ENCODE peak calls at places on chromosome 2, in six cellular contexts. One of them, this sample, is unnamed.

GRCh38 chr2:67039701-67040100 is 357.4 kb upstream of the ETAA1 start:
- DNase-seq in IMR-90: no peak
- DNase-seq in mesenchymal stem cell: no peak
- DNase-seq in mesendoderm: no peak
- DNase-seq in neuronal stem cell: no peak
- DNase-seq in H1: no peak
- DNase-seq in this sample: no peak

GRCh38 chr2:112137516-112138142 is 556 bp upstream of the FBLN7 start:
- DNase-seq in IMR-90: peak
- DNase-seq in mesenchymal stem cell: peak
- DNase-seq in mesendoderm: peak
- DNase-seq in neuronal stem cell: no peak
- DNase-seq in H1: no peak
- DNase-seq in this sample: no peak

GRCh38 chr2:16978291-16978690 is 312.7 kb upstream of the CYRIA start:
- DNase-seq in IMR-90: no peak
- DNase-seq in mesenchymal stem cell: no peak
- DNase-seq in mesendoderm: no peak
- DNase-seq in neuronal stem cell: no peak
- DNase-seq in H1: no peak
- DNase-seq in this sample: no peak

GRCh38 chr2:219285894-219286425 is 6.8 kb downstream of the DNAJB2 start:
- DNase-seq in IMR-90: peak
- DNase-seq in mesenchymal stem cell: no peak
- DNase-seq in mesendoderm: peak
- DNase-seq in neuronal stem cell: no peak
- DNase-seq in H1: no peak
- DNase-seq in this sample: peak

GRCh38 chr2:157596992-157597681 is 31.5 kb downstream of the ACVR1C start:
- DNase-seq in IMR-90: peak
- DNase-seq in mesenchymal stem cell: peak
- DNase-seq in mesendoderm: peak
- DNase-seq in neuronal stem cell: peak
- DNase-seq in H1: peak
- DNase-seq in this sample: peak

GRCh38 chr2:2838548-2838845 is 507.4 kb upstream of the MYT1L start:
- DNase-seq in IMR-90: no peak
- DNase-seq in mesenchymal stem cell: no peak
- DNase-seq in mesendoderm: no peak
- DNase-seq in neuronal stem cell: no peak
- DNase-seq in H1: no peak
- DNase-seq in this sample: no peak

GRCh38 chr2:11710210-11710609 is 36.2 kb upstream of the LPIN1 start:
- DNase-seq in IMR-90: peak
- DNase-seq in mesenchymal stem cell: peak
- DNase-seq in mesendoderm: no peak
- DNase-seq in neuronal stem cell: no peak
- DNase-seq in H1: no peak
- DNase-seq in this sample: no peak

GRCh38 chr2:127149384-127149783 is 42.4 kb upstream of the BIN1 start:
- DNase-seq in IMR-90: peak
- DNase-seq in mesenchymal stem cell: peak
- DNase-seq in mesendoderm: no peak
- DNase-seq in neuronal stem cell: no peak
- DNase-seq in H1: no peak
- DNase-seq in this sample: no peak

GRCh38 chr2:34907812-34908211 is 1308.7 kb upstream of the FAM98A start:
- DNase-seq in IMR-90: no peak
- DNase-seq in mesenchymal stem cell: no peak
- DNase-seq in mesendoderm: no peak
- DNase-seq in neuronal stem cell: no peak
- DNase-seq in H1: no peak
- DNase-seq in this sample: no peak

GRCh38 chr2:158539176-158539895 is 82.6 kb downstream of the PKP4 start:
- DNase-seq in IMR-90: peak
- DNase-seq in mesenchymal stem cell: peak
- DNase-seq in mesendoderm: no peak
- DNase-seq in neuronal stem cell: no peak
- DNase-seq in H1: no peak
- DNase-seq in this sample: no peak

GRCh38 chr2:139773720-139774277 is 993.6 kb upstream of the NXPH2 start:
- DNase-seq in IMR-90: no peak
- DNase-seq in mesenchymal stem cell: no peak
- DNase-seq in mesendoderm: no peak
- DNase-seq in neuronal stem cell: no peak
- DNase-seq in H1: no peak
- DNase-seq in this sample: no peak

GRCh38 chr2:69291004-69291650 is 95.9 kb downstream of the GFPT1 start:
- DNase-seq in IMR-90: peak
- DNase-seq in mesenchymal stem cell: no peak
- DNase-seq in mesendoderm: no peak
- DNase-seq in neuronal stem cell: no peak
- DNase-seq in H1: no peak
- DNase-seq in this sample: no peak

GRCh38 chr2:228658998-228659397 is 477.5 kb upstream of the SPHKAP start:
- DNase-seq in IMR-90: peak
- DNase-seq in mesenchymal stem cell: peak
- DNase-seq in mesendoderm: no peak
- DNase-seq in neuronal stem cell: no peak
- DNase-seq in H1: no peak
- DNase-seq in this sample: no peak

GRCh38 chr2:36476411-36476810 is 120.8 kb downstream of the CRIM1 start:
- DNase-seq in IMR-90: no peak
- DNase-seq in mesenchymal stem cell: no peak
- DNase-seq in mesendoderm: no peak
- DNase-seq in neuronal stem cell: no peak
- DNase-seq in H1: no peak
- DNase-seq in this sample: no peak

GRCh38 chr2:169808211-169808610 is 9.5 kb downstream of the SSB start:
- DNase-seq in IMR-90: peak
- DNase-seq in mesenchymal stem cell: no peak
- DNase-seq in mesendoderm: no peak
- DNase-seq in neuronal stem cell: no peak
- DNase-seq in H1: no peak
- DNase-seq in this sample: no peak

GRCh38 chr2:239321596-239322413 is 79.0 kb downstream of the HDAC4 start:
- DNase-seq in IMR-90: no peak
- DNase-seq in mesenchymal stem cell: no peak
- DNase-seq in mesendoderm: no peak
- DNase-seq in neuronal stem cell: no peak
- DNase-seq in H1: no peak
- DNase-seq in this sample: peak

GRCh38 chr2:217402622-217403383 is 542.9 kb upstream of the TNP1 start:
- DNase-seq in IMR-90: no peak
- DNase-seq in mesenchymal stem cell: no peak
- DNase-seq in mesendoderm: no peak
- DNase-seq in neuronal stem cell: no peak
- DNase-seq in H1: no peak
- DNase-seq in this sample: no peak

GRCh38 chr2:123073956-123074355 is 951.1 kb upstream of the CNTNAP5 start:
- DNase-seq in IMR-90: no peak
- DNase-seq in mesenchymal stem cell: peak
- DNase-seq in mesendoderm: no peak
- DNase-seq in neuronal stem cell: no peak
- DNase-seq in H1: no peak
- DNase-seq in this sample: no peak

GRCh38 chr2:164542584-164543021 is 78.7 kb downstream of the GRB14 start:
- DNase-seq in IMR-90: peak
- DNase-seq in mesenchymal stem cell: peak
- DNase-seq in mesendoderm: no peak
- DNase-seq in neuronal stem cell: no peak
- DNase-seq in H1: no peak
- DNase-seq in this sample: no peak

GRCh38 chr2:24080721-24081120 is 3.9 kb downstream of the TP53I3 start:
- DNase-seq in IMR-90: peak
- DNase-seq in mesenchymal stem cell: no peak
- DNase-seq in mesendoderm: no peak
- DNase-seq in neuronal stem cell: no peak
- DNase-seq in H1: no peak
- DNase-seq in this sample: no peak

GRCh38 chr2:140893685-140894084 is 1237.1 kb downstream of the LRP1B start:
- DNase-seq in IMR-90: peak
- DNase-seq in mesenchymal stem cell: peak
- DNase-seq in mesendoderm: no peak
- DNase-seq in neuronal stem cell: no peak
- DNase-seq in H1: no peak
- DNase-seq in this sample: no peak

GRCh38 chr2:96233880-96234316 is 25.3 kb upstream of the STARD7 start:
- DNase-seq in IMR-90: no peak
- DNase-seq in mesenchymal stem cell: no peak
- DNase-seq in mesendoderm: no peak
- DNase-seq in neuronal stem cell: no peak
- DNase-seq in H1: no peak
- DNase-seq in this sample: no peak

GRCh38 chr2:111688501-111688900 is 195.5 kb downstream of the ANAPC1 start:
- DNase-seq in IMR-90: no peak
- DNase-seq in mesenchymal stem cell: no peak
- DNase-seq in mesendoderm: no peak
- DNase-seq in neuronal stem cell: no peak
- DNase-seq in H1: no peak
- DNase-seq in this sample: no peak

GRCh38 chr2:203830294-203831055 is 37.1 kb upstream of the CTLA4 start:
- DNase-seq in IMR-90: no peak
- DNase-seq in mesenchymal stem cell: no peak
- DNase-seq in mesendoderm: no peak
- DNase-seq in neuronal stem cell: no peak
- DNase-seq in H1: no peak
- DNase-seq in this sample: no peak

GRCh38 chr2:96102596-96103387 is 13.6 kb downstream of the ADRA2B start:
- DNase-seq in IMR-90: no peak
- DNase-seq in mesenchymal stem cell: no peak
- DNase-seq in mesendoderm: no peak
- DNase-seq in neuronal stem cell: no peak
- DNase-seq in H1: no peak
- DNase-seq in this sample: peak

GRCh38 chr2:111897924-111898702 is at the start of gene MERTK:
- DNase-seq in IMR-90: peak
- DNase-seq in mesenchymal stem cell: peak
- DNase-seq in mesendoderm: peak
- DNase-seq in neuronal stem cell: peak
- DNase-seq in H1: peak
- DNase-seq in this sample: peak

GRCh38 chr2:174634130-174635014 is 36.8 kb upstream of the WIPF1 start:
- DNase-seq in IMR-90: peak
- DNase-seq in mesenchymal stem cell: peak
- DNase-seq in mesendoderm: peak
- DNase-seq in neuronal stem cell: no peak
- DNase-seq in H1: no peak
- DNase-seq in this sample: no peak

GRCh38 chr2:20737505-20737904 is 70.6 kb downstream of the GDF7 start:
- DNase-seq in IMR-90: no peak
- DNase-seq in mesenchymal stem cell: no peak
- DNase-seq in mesendoderm: no peak
- DNase-seq in neuronal stem cell: no peak
- DNase-seq in H1: no peak
- DNase-seq in this sample: no peak

GRCh38 chr2:183063083-183063482 is 15.5 kb upstream of the DUSP19 start:
- DNase-seq in IMR-90: peak
- DNase-seq in mesenchymal stem cell: peak
- DNase-seq in mesendoderm: peak
- DNase-seq in neuronal stem cell: no peak
- DNase-seq in H1: no peak
- DNase-seq in this sample: no peak

GRCh38 chr2:15965564-15966019 is 25.2 kb downstream of the MYCN start:
- DNase-seq in IMR-90: no peak
- DNase-seq in mesenchymal stem cell: no peak
- DNase-seq in mesendoderm: no peak
- DNase-seq in neuronal stem cell: peak
- DNase-seq in H1: no peak
- DNase-seq in this sample: no peak

GRCh38 chr2:172050506-172051125 is 34.7 kb upstream of the DLX1 start:
- DNase-seq in IMR-90: no peak
- DNase-seq in mesenchymal stem cell: no peak
- DNase-seq in mesendoderm: no peak
- DNase-seq in neuronal stem cell: no peak
- DNase-seq in H1: no peak
- DNase-seq in this sample: no peak

GRCh38 chr2:24404582-24404981 is 44.2 kb upstream of the ITSN2 start:
- DNase-seq in IMR-90: peak
- DNase-seq in mesenchymal stem cell: no peak
- DNase-seq in mesendoderm: no peak
- DNase-seq in neuronal stem cell: no peak
- DNase-seq in H1: no peak
- DNase-seq in this sample: no peak

GRCh38 chr2:133342283-133342895 is 225.9 kb downstream of the NCKAP5 start:
- DNase-seq in IMR-90: no peak
- DNase-seq in mesenchymal stem cell: no peak
- DNase-seq in mesendoderm: no peak
- DNase-seq in neuronal stem cell: peak
- DNase-seq in H1: no peak
- DNase-seq in this sample: no peak

GRCh38 chr2:182816856-182817255 is 49.6 kb downstream of the FRZB start:
- DNase-seq in IMR-90: peak
- DNase-seq in mesenchymal stem cell: no peak
- DNase-seq in mesendoderm: no peak
- DNase-seq in neuronal stem cell: no peak
- DNase-seq in H1: no peak
- DNase-seq in this sample: no peak

GRCh38 chr2:241357531-241357930 is 1.4 kb downstream of the FARP2 start:
- DNase-seq in IMR-90: no peak
- DNase-seq in mesenchymal stem cell: no peak
- DNase-seq in mesendoderm: no peak
- DNase-seq in neuronal stem cell: no peak
- DNase-seq in H1: no peak
- DNase-seq in this sample: no peak

GRCh38 chr2:131645177-131645765 is 117.6 kb downstream of the CCDC74A start:
- DNase-seq in IMR-90: no peak
- DNase-seq in mesenchymal stem cell: no peak
- DNase-seq in mesendoderm: no peak
- DNase-seq in neuronal stem cell: no peak
- DNase-seq in H1: no peak
- DNase-seq in this sample: no peak
- H3K23ac ChIP-seq in IMR-90: no peak
- H3K23ac ChIP-seq in mesenchymal stem cell: no peak
- H3K23ac ChIP-seq in mesendoderm: no peak
- H3K23ac ChIP-seq in neuronal stem cell: no peak
- H3K23ac ChIP-seq in H1: no peak
- H3K23ac ChIP-seq in this sample: no peak

GRCh38 chr2:101253713-101254085 is 1.0 kb downstream of the CNOT11 start:
- DNase-seq in IMR-90: peak
- DNase-seq in mesenchymal stem cell: peak
- DNase-seq in mesendoderm: no peak
- DNase-seq in neuronal stem cell: no peak
- DNase-seq in H1: no peak
- DNase-seq in this sample: no peak
- H3K23ac ChIP-seq in IMR-90: peak
- H3K23ac ChIP-seq in mesenchymal stem cell: no peak
- H3K23ac ChIP-seq in mesendoderm: no peak
- H3K23ac ChIP-seq in neuronal stem cell: no peak
- H3K23ac ChIP-seq in H1: no peak
- H3K23ac ChIP-seq in this sample: no peak

GRCh38 chr2:27281855-27282559 is at the start of gene TRIM54:
- DNase-seq in IMR-90: peak
- DNase-seq in mesenchymal stem cell: no peak
- DNase-seq in mesendoderm: peak
- DNase-seq in neuronal stem cell: no peak
- DNase-seq in H1: no peak
- DNase-seq in this sample: no peak
- H3K23ac ChIP-seq in IMR-90: peak
- H3K23ac ChIP-seq in mesenchymal stem cell: no peak
- H3K23ac ChIP-seq in mesendoderm: no peak
- H3K23ac ChIP-seq in neuronal stem cell: peak
- H3K23ac ChIP-seq in H1: no peak
- H3K23ac ChIP-seq in this sample: no peak

GRCh38 chr2:144446136-144446535 is 73.8 kb downstream of the ZEB2 start:
- DNase-seq in IMR-90: no peak
- DNase-seq in mesenchymal stem cell: no peak
- DNase-seq in mesendoderm: no peak
- DNase-seq in neuronal stem cell: no peak
- DNase-seq in H1: no peak
- DNase-seq in this sample: no peak
- H3K23ac ChIP-seq in IMR-90: no peak
- H3K23ac ChIP-seq in mesenchymal stem cell: no peak
- H3K23ac ChIP-seq in mesendoderm: no peak
- H3K23ac ChIP-seq in neuronal stem cell: no peak
- H3K23ac ChIP-seq in H1: no peak
- H3K23ac ChIP-seq in this sample: no peak